ENCODE peak calls at places on chromosomes 16 and 17, in eight cellular contexts. F is stimulated activated CD8-positive, alpha-beta memory T cell treated with anti-CD3 and anti-CD28 coated beads, Interleukin-7, amount 100 ng/mL, for 1 hour; M is NCI-H1092; H is left colon; U is CD4-positive, alpha-beta T cell; Y is NCI-H2029 treated with DMSO at 0.1 percent for 48 hours; D is right cardiac atrium; E is NB4. Z is an unnamed sample.
A peak's percentile ranks its signal among the peaks of the same experiment; 100 is the strongest.

GRCh38 chr16:85555549-85556455 is 57.3 kb upstream of the GSE1 start:
- DNase-seq in F (no peak), M (peak; percentile 72), H (peak; percentile 77), U (peak; percentile 12), Y (no peak), D (peak; percentile 53), E (peak; percentile 61), Z (no peak)

GRCh38 chr16:13994239-13995106 is 74.5 kb downstream of the ERCC4 start:
- DNase-seq in F (no peak), M (no peak), H (no peak), U (no peak), Y (peak; percentile 58), D (no peak), E (no peak), Z (no peak)

GRCh38 chr17:68567035-68567434 is 34.1 kb downstream of the FAM20A start:
- DNase-seq in F (no peak), M (no peak), H (no peak), U (no peak), Y (no peak), D (no peak), E (no peak), Z (no peak)

GRCh38 chr16:23987443-23987842 is 151.7 kb downstream of the PRKCB start:
- DNase-seq in F (no peak), M (no peak), H (no peak), U (no peak), Y (no peak), D (no peak), E (no peak), Z (no peak)

GRCh38 chr17:80455328-80455710 is 21.1 kb downstream of the NPTX1 start:
- DNase-seq in F (no peak), M (no peak), H (no peak), U (no peak), Y (no peak), D (peak; percentile 74), E (no peak), Z (no peak)

GRCh38 chr16:25108054-25108453 is 3.5 kb upstream of the LCMT1 start:
- DNase-seq in F (no peak), M (peak; percentile 7), H (peak; percentile 51), U (peak; percentile 38), Y (no peak), D (no peak), E (peak; percentile 55), Z (no peak)

GRCh38 chr16:51374346-51374745 is 223.3 kb upstream of the SALL1 start:
- DNase-seq in F (no peak), M (no peak), H (no peak), U (no peak), Y (no peak), D (no peak), E (no peak), Z (no peak)

GRCh38 chr17:41519501-41520224 is 973 bp upstream of the KRT15 start:
- DNase-seq in F (no peak), M (peak; percentile 44), H (no peak), U (no peak), Y (peak; percentile 77), D (no peak), E (no peak), Z (no peak)

GRCh38 chr16:87550510-87550961 is 51.8 kb upstream of the JPH3 start:
- DNase-seq in F (peak; percentile 36), M (no peak), H (peak; percentile 42), U (peak; percentile 56), Y (no peak), D (no peak), E (peak; percentile 47), Z (no peak)

GRCh38 chr17:59004338-59005111 is 102.2 kb downstream of the TRIM37 start:
- DNase-seq in F (peak; percentile 55), M (peak; percentile 31), H (peak; percentile 68), U (peak; percentile 66), Y (peak; percentile 63), D (peak; percentile 32), E (peak; percentile 71), Z (peak; percentile 89)

GRCh38 chr16:30030841-30031413 is at the start of gene TLCD3B:
- DNase-seq in F (no peak), M (peak; percentile 22), H (no peak), U (no peak), Y (no peak), D (no peak), E (no peak), Z (no peak)

GRCh38 chr16:81601601-81602251 is 157.1 kb downstream of the CMIP start:
- DNase-seq in F (no peak), M (peak; percentile 24), H (no peak), U (no peak), Y (no peak), D (no peak), E (no peak), Z (no peak)

GRCh38 chr16:1107731-1108130 is 11.7 kb upstream of the C1QTNF8 start:
- DNase-seq in F (no peak), M (no peak), H (no peak), U (no peak), Y (no peak), D (no peak), E (no peak), Z (no peak)

GRCh38 chr17:62188713-62189112 is 123.6 kb upstream of the MED13 start:
- DNase-seq in F (no peak), M (no peak), H (peak; percentile 51), U (no peak), Y (no peak), D (no peak), E (no peak), Z (no peak)

GRCh38 chr16:49092704-49093103 is 188.9 kb downstream of the CBLN1 start:
- DNase-seq in F (no peak), M (no peak), H (no peak), U (no peak), Y (no peak), D (no peak), E (no peak), Z (no peak)

GRCh38 chr16:87703835-87704375 is 61.9 kb downstream of the KLHDC4 start:
- DNase-seq in F (no peak), M (no peak), H (no peak), U (no peak), Y (no peak), D (no peak), E (no peak), Z (no peak)

GRCh38 chr17:48711128-48711527 is 11.2 kb downstream of the PRAC1 start:
- DNase-seq in F (no peak), M (no peak), H (no peak), U (no peak), Y (no peak), D (no peak), E (no peak), Z (no peak)

GRCh38 chr17:41315204-41315794 is at the start of gene KRTAP17-1:
- DNase-seq in F (no peak), M (no peak), H (no peak), U (no peak), Y (no peak), D (no peak), E (no peak), Z (no peak)

GRCh38 chr16:19691161-19691850 is 26.7 kb downstream of the KNOP1 start:
- DNase-seq in F (no peak), M (no peak), H (no peak), U (no peak), Y (no peak), D (no peak), E (peak; percentile 20), Z (peak; percentile 14)

GRCh38 chr16:86763819-86764218 is 185.5 kb downstream of the FOXL1 start:
- DNase-seq in F (no peak), M (no peak), H (no peak), U (no peak), Y (no peak), D (no peak), E (no peak), Z (no peak)

GRCh38 chr17:62950067-62950466 is 16.0 kb upstream of the TANC2 start:
- DNase-seq in F (no peak), M (no peak), H (peak; percentile 80), U (no peak), Y (no peak), D (peak; percentile 79), E (no peak), Z (no peak)

GRCh38 chr16:79610771-79611170 is 10.2 kb upstream of the MAF start:
- DNase-seq in F (no peak), M (no peak), H (no peak), U (no peak), Y (no peak), D (no peak), E (no peak), Z (no peak)

GRCh38 chr17:32503251-32504165 is 16.7 kb downstream of the CDK5R1 start:
- DNase-seq in F (no peak), M (no peak), H (no peak), U (peak; percentile 43), Y (no peak), D (no peak), E (peak; percentile 71), Z (no peak)

GRCh38 chr17:63399856-63400255 is 46.2 kb downstream of the CYB561 start:
- DNase-seq in F (no peak), M (no peak), H (peak; percentile 25), U (no peak), Y (no peak), D (peak; percentile 87), E (no peak), Z (no peak)

GRCh38 chr17:39538875-39539274 is 68.8 kb downstream of the NEUROD2 start:
- DNase-seq in F (no peak), M (no peak), H (no peak), U (no peak), Y (no peak), D (no peak), E (peak; percentile 87), Z (peak; percentile 93)

GRCh38 chr17:60358611-60359225 is 33.2 kb downstream of the USP32 start:
- DNase-seq in F (no peak), M (no peak), H (no peak), U (no peak), Y (no peak), D (no peak), E (no peak), Z (no peak)

Z was measured in Kasumi-1.